ENCODE peak calls at places on chromosomes 3 and 15, in four cellular contexts. T, K, R and S are unnamed samples. For H3K4me1, the result is how much of the 10 kb centered on the place peaks cover.

GRCh38 chr15:75001310-75001709 is 5.9 kb downstream of the SCAMP5 start:
- DNase-seq in T (no peak), K (no peak), R (no peak), S (no peak)

GRCh38 chr3:25453521-25454410 is 25.7 kb downstream of the RARB start:
- DNase-seq in T (no peak), K (peak), R (no peak), S (no peak)

GRCh38 chr15:48954538-48954937 is 9.2 kb downstream of the SHC4 start:
- DNase-seq in T (no peak), K (no peak), R (no peak), S (peak)

GRCh38 chr3:126551066-126551838 is 7.5 kb downstream of the C3orf22 start:
- DNase-seq in T (peak), K (no peak), R (no peak), S (peak)

GRCh38 chr3:10964537-10965167 is 27.9 kb upstream of the SLC6A1 start:
- DNase-seq in T (peak), K (no peak), R (no peak), S (no peak)

GRCh38 chr15:94164202-94164807 is 67.1 kb upstream of the MCTP2 start:
- DNase-seq in T (no peak), K (peak), R (no peak), S (no peak)

GRCh38 chr15:84079885-84080777 is 155.4 kb upstream of the GOLGA6L4 start:
- DNase-seq in T (peak), K (peak), R (peak), S (no peak)

GRCh38 chr3:66598168-66598567 is 97.3 kb upstream of the LRIG1 start:
- DNase-seq in T (no peak), K (no peak), R (no peak), S (no peak)

GRCh38 chr15:100623301-100623700 is 20.9 kb downstream of the ASB7 start:
- DNase-seq in T (no peak), K (peak), R (no peak), S (no peak)

GRCh38 chr15:91049378-91050127 is 27.2 kb upstream of the VPS33B start:
- DNase-seq in T (no peak), K (peak), R (no peak), S (no peak)

GRCh38 chr3:46731795-46732194 is 14.1 kb upstream of the PRSS50 start:
- DNase-seq in T (no peak), K (no peak), R (no peak), S (no peak)

GRCh38 chr15:91184441-91184840 is 84.4 kb downstream of the SV2B start:
- DNase-seq in T (no peak), K (no peak), R (no peak), S (no peak)

GRCh38 chr3:12198301-12198700 is 39.6 kb upstream of the TIMP4 start:
- DNase-seq in T (no peak), K (peak), R (no peak), S (no peak)

GRCh38 chr3:122928396-122929187 is 99.0 kb downstream of the SEMA5B start:
- DNase-seq in T (no peak), K (no peak), R (no peak), S (no peak)

GRCh38 chr15:67025719-67026118 is 39.7 kb upstream of the SMAD3 start:
- DNase-seq in T (peak), K (peak), R (no peak), S (peak)

GRCh38 chr15:31453558-31454318 is 127.1 kb downstream of the KLF13 start:
- DNase-seq in T (peak), K (no peak), R (no peak), S (no peak)

GRCh38 chr3:101903426-101903825 is 54.1 kb downstream of the NFKBIZ start:
- DNase-seq in T (no peak), K (peak), R (no peak), S (no peak)

GRCh38 chr3:175111036-175111435 is 251.9 kb downstream of the NAALADL2 start:
- DNase-seq in T (no peak), K (peak), R (no peak), S (no peak)

DNA sequence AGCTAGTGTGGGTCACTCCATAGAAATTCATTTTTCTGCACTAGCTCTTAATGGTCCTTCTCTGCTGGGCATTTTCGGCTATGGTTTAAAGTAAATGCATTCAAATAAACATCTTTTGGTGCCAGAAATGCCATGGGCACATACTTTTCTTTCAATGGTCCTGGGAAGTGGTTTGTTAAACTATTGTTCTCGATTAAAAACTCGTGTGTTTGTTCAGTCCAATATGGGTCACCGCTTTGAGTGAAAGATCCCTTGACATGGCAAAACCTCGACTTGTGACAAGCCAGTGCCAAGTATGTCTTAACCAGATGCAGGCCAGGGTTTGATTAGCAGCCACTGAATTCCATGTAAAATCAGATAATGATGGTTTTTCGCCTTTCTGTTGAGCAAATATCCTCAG is 331.9 kb upstream of the WNT5A start:
- DNase-seq in T (no peak), K (no peak), R (no peak), S (no peak)
- H3K27ac ChIP-seq in T (no peak), K (no peak), R (no peak), S (no peak)

GRCh38 chr15:25436707-25437106 is 2.1 kb downstream of the UBE3A start:
- DNase-seq in T (no peak), K (no peak), R (no peak), S (no peak)
- H3K4me3 ChIP-seq in T (peak), K (peak), R (peak), S (peak)

DNA sequence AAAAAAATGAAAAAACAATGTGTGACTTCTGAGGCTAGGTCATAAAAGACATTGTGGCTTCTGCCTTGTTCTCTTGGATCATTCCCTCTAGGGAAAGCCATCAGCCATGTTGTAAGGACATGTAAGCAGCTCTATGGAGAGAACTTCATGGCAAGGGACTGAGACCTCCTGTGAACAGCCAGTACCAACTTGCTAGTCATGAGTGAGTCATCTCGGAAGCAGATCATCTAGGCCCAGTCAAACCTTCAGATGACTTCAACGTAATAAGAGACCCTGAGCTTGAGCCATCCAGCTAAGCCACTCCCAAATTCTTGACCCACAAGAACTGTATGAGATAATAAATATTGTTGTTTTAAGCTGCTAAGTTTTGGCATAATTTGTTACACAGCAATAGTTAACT is 4.9 kb downstream of the MON1A start:
- DNase-seq in T (no peak), K (peak), R (no peak), S (no peak)
- H3K4me1 ChIP-seq in T (under half), K (under half), R (under half), S (under half)

GRCh38 chr3:37668831-37669610 is 192.7 kb upstream of the CTDSPL start:
- DNase-seq in T (no peak), K (no peak), R (peak), S (no peak)
- H3K27ac ChIP-seq in T (peak), K (no peak), R (peak), S (peak)